ENCODE peak calls at places on chromosomes 16 and 17, in four cellular contexts. Q, G, R and H are unnamed samples.

GRCh38 chr17:50689956-50690886 is 17.5 kb downstream of the ANKRD40 start:
- DNase-seq in Q (no peak), G (no peak), R (no peak), H (no peak)

GRCh38 chr17:51035436-51035835 is 85.2 kb downstream of the SPAG9 start:
- DNase-seq in Q (no peak), G (no peak), R (no peak), H (peak)

GRCh38 chr17:6713130-6713917 is at the start of gene SLC13A5:
- DNase-seq in Q (peak), G (peak), R (peak), H (peak)

GRCh38 chr16:8796469-8797363 is 723 bp downstream of the TMEM186 start:
- DNase-seq in Q (no peak), G (no peak), R (no peak), H (no peak)

GRCh38 chr17:73462830-73463229 is 151.0 kb upstream of the CDC42EP4 start:
- DNase-seq in Q (no peak), G (no peak), R (no peak), H (no peak)

GRCh38 chr16:70576431-70577255 is 53.0 kb downstream of the SF3B3 start:
- DNase-seq in Q (no peak), G (peak), R (no peak), H (peak)

GRCh38 chr16:75455677-75456076 is 8.8 kb downstream of the TMEM170A start:
- DNase-seq in Q (no peak), G (no peak), R (no peak), H (no peak)

GRCh38 chr17:9842057-9842758 is 16.5 kb downstream of the GLP2R start:
- DNase-seq in Q (no peak), G (peak), R (no peak), H (no peak)

GRCh38 chr16:47523342-47524006 is 62.3 kb downstream of the PHKB start:
- DNase-seq in Q (no peak), G (peak), R (no peak), H (peak)

GRCh38 chr16:4226251-4227039 is 15.4 kb downstream of the SRL start:
- DNase-seq in Q (no peak), G (no peak), R (no peak), H (no peak)

GRCh38 chr17:8290043-8290442 is 1.6 kb downstream of the RANGRF start:
- DNase-seq in Q (no peak), G (no peak), R (no peak), H (no peak)

GRCh38 chr17:62188713-62189112 is 123.6 kb upstream of the MED13 start:
- DNase-seq in Q (no peak), G (peak), R (no peak), H (no peak)

GRCh38 chr16:87393680-87394055 is 1.5 kb downstream of the MAP1LC3B start:
- DNase-seq in Q (no peak), G (no peak), R (no peak), H (no peak)

GRCh38 chr17:32852811-32853210 is 24.1 kb downstream of the MYO1D start:
- DNase-seq in Q (no peak), G (no peak), R (no peak), H (no peak)

GRCh38 chr17:72349508-72350472 is 229.0 kb downstream of the SOX9 start:
- DNase-seq in Q (no peak), G (no peak), R (no peak), H (no peak)

GRCh38 chr16:14028207-14028606 is 42.9 kb upstream of the MRTFB start:
- DNase-seq in Q (no peak), G (no peak), R (no peak), H (no peak)

GRCh38 chr16:52929478-52929877 is 123.2 kb downstream of the CHD9NB start:
- DNase-seq in Q (no peak), G (no peak), R (no peak), H (no peak)

GRCh38 chr17:28585891-28586290 is 9.2 kb upstream of the ALDOC start:
- DNase-seq in Q (no peak), G (no peak), R (no peak), H (no peak)

GRCh38 chr16:85995591-85996461 is 96.9 kb downstream of the IRF8 start:
- DNase-seq in Q (no peak), G (no peak), R (no peak), H (no peak)

GRCh38 chr17:79619636-79620206 is 8.9 kb upstream of the RBFOX3 start:
- DNase-seq in Q (no peak), G (no peak), R (peak), H (no peak)

GRCh38 chr17:45123930-45124796 is 8.2 kb downstream of the PLCD3 start:
- DNase-seq in Q (peak), G (peak), R (no peak), H (peak)

GRCh38 chr17:32495347-32496253 is 8.8 kb downstream of the CDK5R1 start:
- DNase-seq in Q (no peak), G (no peak), R (no peak), H (peak)

GRCh38 chr16:53156516-53156915 is 101.7 kb downstream of the CHD9 start:
- DNase-seq in Q (no peak), G (no peak), R (no peak), H (no peak)

GRCh38 chr17:78644971-78645370 is 67.8 kb upstream of the DNAH17 start:
- DNase-seq in Q (no peak), G (no peak), R (no peak), H (no peak)

DNA sequence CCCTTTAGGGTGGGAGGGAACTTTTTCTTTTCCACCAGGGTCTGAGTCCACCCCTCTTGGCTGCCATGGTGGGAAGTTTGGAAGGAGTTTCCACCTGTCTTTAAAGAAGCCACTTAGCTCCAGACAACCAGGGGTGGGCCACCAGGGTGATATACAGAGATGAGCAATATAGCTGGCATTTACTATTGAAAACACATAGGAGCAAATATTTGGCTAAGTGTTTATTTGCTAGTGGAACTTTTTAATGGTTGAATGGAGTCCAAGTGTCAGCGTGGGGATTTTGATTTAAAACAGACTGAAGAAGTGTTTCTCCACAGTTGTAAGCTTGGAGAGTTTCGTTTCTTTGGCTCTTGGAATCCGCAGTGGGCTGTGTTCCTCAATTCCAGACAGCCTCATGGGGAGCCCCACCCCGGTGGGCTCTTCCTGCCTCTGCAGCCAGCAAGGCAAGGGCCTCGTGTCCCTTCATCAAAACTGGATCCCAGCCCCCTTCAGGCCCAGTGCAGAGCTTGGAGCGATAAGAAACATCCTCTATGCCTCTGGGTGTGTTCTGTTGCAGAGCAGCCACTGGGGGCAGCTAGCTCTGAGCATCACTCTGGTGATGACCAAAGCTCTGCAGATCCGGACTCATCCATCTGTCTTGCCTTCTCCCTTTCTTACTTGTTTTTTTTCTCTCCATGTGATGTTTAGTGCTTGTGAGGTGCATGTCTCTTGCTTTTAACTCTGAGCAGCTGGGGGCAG is 36.1 kb downstream of the NOG start:
- DNase-seq in Q (peak), G (peak), R (peak), H (no peak)
- TF ChIP-seq JUN in Q (no peak), G (no peak), R (no peak), H (no peak)

GRCh38 chr17:83111516-83112282 is 32.3 kb downstream of the METRNL start:
- DNase-seq in Q (no peak), G (no peak), R (no peak), H (no peak)

GRCh38 chr17:83108709-83109108 is 29.3 kb downstream of the METRNL start:
- DNase-seq in Q (no peak), G (no peak), R (no peak), H (no peak)

GRCh38 chr17:83109386-83109785 is 30.0 kb downstream of the METRNL start:
- DNase-seq in Q (no peak), G (no peak), R (no peak), H (no peak)

GRCh38 chr17:83110755-83111154 is 31.3 kb downstream of the METRNL start:
- DNase-seq in Q (no peak), G (no peak), R (no peak), H (peak)

DNA sequence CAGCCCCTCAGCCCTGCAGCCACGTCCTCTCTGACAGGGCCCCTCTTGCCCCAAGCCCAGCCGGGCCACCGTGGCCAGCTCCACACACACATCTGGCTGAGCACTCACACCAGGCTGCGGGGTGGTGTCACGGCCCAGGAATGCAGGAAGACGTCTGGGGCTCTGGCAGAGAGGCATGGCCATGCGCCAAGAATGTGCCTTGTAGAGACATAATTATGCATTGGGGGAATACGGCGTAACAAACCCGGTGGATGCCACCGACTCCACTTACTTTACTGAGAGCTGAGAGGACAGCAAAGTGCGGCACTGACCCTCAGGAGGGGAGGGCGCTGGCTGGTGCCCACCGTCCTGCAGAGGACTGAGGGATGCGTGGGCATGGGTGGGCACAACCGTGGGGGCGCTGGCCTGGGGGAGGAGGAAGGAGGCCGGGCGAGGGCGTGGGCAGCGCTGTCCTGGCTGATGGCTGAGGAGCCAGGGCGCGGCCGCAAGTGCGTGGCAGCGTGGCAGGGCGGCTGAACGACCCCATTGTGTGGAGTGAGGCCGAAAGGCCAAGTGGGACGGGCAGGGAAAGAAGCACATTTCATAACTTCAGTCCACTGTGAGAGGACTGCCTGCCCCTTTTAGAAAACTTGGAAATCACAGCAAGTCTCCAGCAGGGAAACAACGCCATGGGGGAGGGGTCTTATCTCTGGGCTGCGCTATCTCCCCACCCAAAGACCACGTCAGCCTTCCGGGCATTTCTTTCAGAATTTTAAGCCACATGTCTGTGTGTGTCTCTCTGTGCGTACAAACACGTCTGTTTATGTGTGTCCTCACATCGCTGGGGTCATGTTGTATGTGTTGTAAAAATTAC is 30.6 kb downstream of the METRNL start:
- DNase-seq in Q (no peak), G (peak), R (no peak), H (peak)
- TF ChIP-seq POLR2AphosphoS5 in Q (no peak), G (no peak), R (no peak), H (peak)

GRCh38 chr17:30831257-30831656 is 509 bp upstream of the ATAD5 start:
- DNase-seq in Q (peak), G (no peak), R (no peak), H (no peak)
- H3K9ac ChIP-seq in Q (peak), G (peak), R (peak), H (peak)

GRCh38 chr16:396605-397004 is 394 bp upstream of the NME4 start:
- DNase-seq in Q (peak), G (peak), R (peak), H (peak)

GRCh38 chr16:396199-396598 is 800 bp upstream of the NME4 start:
- DNase-seq in Q (no peak), G (no peak), R (no peak), H (no peak)

GRCh38 chr16:389317-389716 is 7.5 kb upstream of the PGAP6 start:
- DNase-seq in Q (no peak), G (no peak), R (no peak), H (no peak)

GRCh38 chr16:392450-393027 is 4.5 kb upstream of the NME4 start:
- DNase-seq in Q (no peak), G (no peak), R (no peak), H (no peak)

DNA sequence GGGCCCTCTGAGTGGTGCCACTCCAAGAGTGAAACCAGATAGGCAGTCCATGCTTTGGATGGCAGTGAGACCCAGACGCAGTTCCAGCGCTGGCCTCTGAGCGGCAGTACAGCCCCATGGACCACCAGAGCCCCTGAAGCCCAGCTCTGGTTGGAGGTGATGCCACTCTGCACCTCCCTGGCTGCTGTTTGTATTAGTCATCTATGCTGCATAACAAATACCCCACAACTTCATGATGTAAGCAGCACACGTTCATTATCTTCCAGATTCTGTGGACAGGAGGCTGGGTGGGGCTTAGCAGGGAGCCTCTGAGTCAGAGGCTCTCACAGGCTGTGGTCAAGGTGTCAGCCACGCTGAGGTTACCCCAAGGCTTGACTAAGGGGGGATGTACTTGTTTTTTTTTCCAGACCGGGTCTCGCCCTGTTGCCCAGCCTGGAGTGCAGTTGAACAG is 5.1 kb upstream of the NME4 start:
- DNase-seq in Q (peak), G (peak), R (peak), H (peak)
- TF ChIP-seq JUN in Q (no peak), G (no peak), R (peak), H (no peak)

GRCh38 chr17:2309338-2310143 is 5.8 kb downstream of the SRR start:
- DNase-seq in Q (no peak), G (no peak), R (no peak), H (no peak)
- TF ChIP-seq POLR2AphosphoS5 in Q (no peak), G (no peak), R (no peak), H (no peak)

DNA sequence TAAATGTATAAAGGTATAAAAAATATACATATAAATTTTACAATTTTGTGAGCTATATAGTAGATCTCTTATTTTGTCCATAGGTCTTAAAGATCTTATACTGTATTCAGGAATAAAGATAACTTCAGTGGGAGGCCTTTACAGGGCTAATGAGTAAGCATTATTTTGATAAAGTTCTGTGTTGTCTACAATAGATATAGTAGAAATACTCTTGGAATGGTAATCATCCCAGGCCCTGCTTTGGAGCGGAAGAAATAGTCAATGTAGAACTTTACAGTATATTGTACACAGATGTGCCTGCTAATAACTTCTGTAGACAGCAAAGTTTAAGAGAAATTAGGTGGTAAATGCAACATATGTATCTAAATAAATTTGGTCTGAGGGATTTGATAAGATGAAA is 42.6 kb downstream of the TENT4B start:
- DNase-seq in Q (no peak), G (no peak), R (no peak), H (no peak)
- H3K9ac ChIP-seq in Q (no peak), G (no peak), R (no peak), H (peak)

GRCh38 chr16:71721066-71721740 is 3.3 kb downstream of the PHLPP2 start:
- DNase-seq in Q (no peak), G (no peak), R (no peak), H (no peak)

GRCh38 chr16:71723537-71724319 is 773 bp downstream of the PHLPP2 start:
- DNase-seq in Q (peak), G (peak), R (peak), H (peak)

GRCh38 chr16:71726491-71727319 is 2.2 kb upstream of the PHLPP2 start:
- DNase-seq in Q (no peak), G (no peak), R (no peak), H (no peak)

GRCh38 chr16:71722801-71723536 is 1.5 kb downstream of the PHLPP2 start:
- DNase-seq in Q (peak), G (peak), R (peak), H (peak)

DNA sequence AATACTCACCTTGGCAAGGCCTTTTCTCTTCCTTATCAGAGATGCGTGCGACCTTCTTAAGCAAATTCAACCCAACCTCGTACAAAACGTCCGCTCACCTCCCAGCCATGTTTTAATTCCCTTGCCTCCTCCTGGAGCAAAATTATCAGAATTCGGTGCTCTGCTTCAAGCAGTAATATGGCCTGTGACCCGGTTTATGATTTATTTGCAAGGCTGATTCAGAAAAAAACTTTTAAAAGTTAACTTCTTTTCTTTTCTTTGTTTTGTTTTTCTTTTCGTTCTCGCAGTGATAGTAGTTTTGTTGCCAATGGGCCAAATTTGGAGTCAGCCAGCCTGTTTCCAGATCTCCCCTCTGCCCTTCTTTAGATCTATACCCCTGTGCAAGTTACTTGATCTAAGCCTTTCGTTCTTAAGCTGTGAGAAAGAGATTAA is at the start of gene PHLPP2:
- DNase-seq in Q (no peak), G (no peak), R (no peak), H (no peak)
- TF ChIP-seq JUN in Q (no peak), G (no peak), R (no peak), H (no peak)

GRCh38 chr17:59725691-59726090 is 18.2 kb downstream of the VMP1 start:
- DNase-seq in Q (no peak), G (peak), R (no peak), H (no peak)
- TF ChIP-seq POLR2AphosphoS5 in Q (no peak), G (no peak), R (no peak), H (no peak)

DNA sequence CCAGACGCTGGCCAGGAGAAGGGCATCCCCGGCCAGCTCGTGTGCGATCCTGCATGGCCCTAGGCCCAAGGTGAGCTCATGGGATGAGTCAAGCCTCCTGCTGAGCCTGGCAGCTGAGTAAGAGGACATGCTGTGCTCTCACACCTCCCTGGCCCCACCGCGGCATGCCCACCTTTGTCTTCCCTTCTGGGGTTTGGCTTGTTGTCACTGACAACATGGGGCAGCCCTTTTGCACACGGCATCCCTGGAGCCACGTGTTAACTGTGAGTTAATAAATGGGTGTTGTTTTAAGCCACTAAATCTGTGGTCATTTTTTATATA is 8.9 kb upstream of the TNS4 start:
- DNase-seq in Q (no peak), G (peak), R (no peak), H (no peak)
- H3K9ac ChIP-seq in Q (no peak), G (no peak), R (no peak), H (no peak)